ENCODE peak calls at places on chromosomes 2 and 18, in seven cellular contexts. One of them, this sample, is unnamed. For H3K9me3, the result is how much of the 10 kb centered on the place peaks cover.

GRCh38 chr18:10939822-10940221 is 209.5 kb downstream of the PIEZO2 start:
- DNase-seq in body of pancreas: no peak
- DNase-seq in heart left ventricle: no peak
- DNase-seq in sigmoid colon: no peak
- DNase-seq in breast epithelium: no peak
- DNase-seq in effector memory CD4-positive, alpha-beta T cell: no peak
- DNase-seq in A549: no peak
- DNase-seq in this sample: no peak

GRCh38 chr2:8380026-8380425 is 301.8 kb upstream of the ID2 start:
- DNase-seq in breast epithelium: no peak
- DNase-seq in effector memory CD4-positive, alpha-beta T cell: no peak
- DNase-seq in body of pancreas: peak
- DNase-seq in heart left ventricle: peak
- DNase-seq in sigmoid colon: no peak
- DNase-seq in A549: no peak
- DNase-seq in this sample: no peak

GRCh38 chr2:199982444-199982843 is 27.1 kb downstream of the MAIP1 start:
- DNase-seq in breast epithelium: no peak
- DNase-seq in effector memory CD4-positive, alpha-beta T cell: no peak
- DNase-seq in A549: no peak
- DNase-seq in body of pancreas: no peak
- DNase-seq in sigmoid colon: no peak
- DNase-seq in heart left ventricle: no peak
- DNase-seq in this sample: no peak

GRCh38 chr18:55781481-55781957 is 193.5 kb upstream of the TCF4 start:
- DNase-seq in sigmoid colon: no peak
- DNase-seq in body of pancreas: peak
- DNase-seq in effector memory CD4-positive, alpha-beta T cell: no peak
- DNase-seq in breast epithelium: no peak
- DNase-seq in A549: peak
- DNase-seq in heart left ventricle: peak
- DNase-seq in this sample: peak

GRCh38 chr18:40962784-40963183 is 992.2 kb upstream of the PIK3C3 start:
- DNase-seq in heart left ventricle: no peak
- DNase-seq in A549: no peak
- DNase-seq in body of pancreas: no peak
- DNase-seq in breast epithelium: no peak
- DNase-seq in sigmoid colon: no peak
- DNase-seq in effector memory CD4-positive, alpha-beta T cell: no peak
- DNase-seq in this sample: no peak

GRCh38 chr2:225472161-225472560 is 72.7 kb downstream of the NYAP2 start:
- DNase-seq in A549: peak
- DNase-seq in heart left ventricle: no peak
- DNase-seq in effector memory CD4-positive, alpha-beta T cell: no peak
- DNase-seq in breast epithelium: no peak
- DNase-seq in sigmoid colon: no peak
- DNase-seq in body of pancreas: no peak
- DNase-seq in this sample: no peak

GRCh38 chr2:16148632-16149348 is 208.4 kb downstream of the MYCN start:
- DNase-seq in breast epithelium: no peak
- DNase-seq in effector memory CD4-positive, alpha-beta T cell: no peak
- DNase-seq in body of pancreas: no peak
- DNase-seq in A549: no peak
- DNase-seq in heart left ventricle: no peak
- DNase-seq in sigmoid colon: no peak
- DNase-seq in this sample: no peak

GRCh38 chr2:209642146-209642815 is 129.4 kb upstream of the UNC80 start:
- DNase-seq in body of pancreas: no peak
- DNase-seq in heart left ventricle: no peak
- DNase-seq in effector memory CD4-positive, alpha-beta T cell: no peak
- DNase-seq in A549: no peak
- DNase-seq in breast epithelium: no peak
- DNase-seq in sigmoid colon: no peak
- DNase-seq in this sample: no peak

GRCh38 chr18:23994361-23994902 is 20.1 kb upstream of the TTC39C start:
- DNase-seq in breast epithelium: peak
- DNase-seq in sigmoid colon: peak
- DNase-seq in A549: peak
- DNase-seq in body of pancreas: peak
- DNase-seq in heart left ventricle: no peak
- DNase-seq in effector memory CD4-positive, alpha-beta T cell: peak
- DNase-seq in this sample: peak

GRCh38 chr2:15685143-15685542 is 93.5 kb downstream of the DDX1 start:
- DNase-seq in A549: no peak
- DNase-seq in breast epithelium: no peak
- DNase-seq in effector memory CD4-positive, alpha-beta T cell: no peak
- DNase-seq in sigmoid colon: no peak
- DNase-seq in heart left ventricle: no peak
- DNase-seq in body of pancreas: no peak
- DNase-seq in this sample: no peak

GRCh38 chr2:215888680-215889079 is 124.7 kb downstream of the MREG start:
- DNase-seq in effector memory CD4-positive, alpha-beta T cell: no peak
- DNase-seq in breast epithelium: no peak
- DNase-seq in body of pancreas: no peak
- DNase-seq in A549: no peak
- DNase-seq in heart left ventricle: no peak
- DNase-seq in sigmoid colon: no peak
- DNase-seq in this sample: no peak

GRCh38 chr18:23232331-23232730 is 97.0 kb downstream of the CABLES1 start:
- DNase-seq in heart left ventricle: no peak
- DNase-seq in breast epithelium: no peak
- DNase-seq in effector memory CD4-positive, alpha-beta T cell: no peak
- DNase-seq in body of pancreas: no peak
- DNase-seq in sigmoid colon: no peak
- DNase-seq in A549: no peak
- DNase-seq in this sample: no peak

GRCh38 chr18:40215981-40216380 is 1739.1 kb upstream of the PIK3C3 start:
- DNase-seq in breast epithelium: no peak
- DNase-seq in sigmoid colon: no peak
- DNase-seq in heart left ventricle: no peak
- DNase-seq in A549: peak
- DNase-seq in effector memory CD4-positive, alpha-beta T cell: no peak
- DNase-seq in body of pancreas: no peak
- DNase-seq in this sample: no peak

GRCh38 chr2:181957668-181958067 is 28.0 kb upstream of the PPP1R1C start:
- DNase-seq in heart left ventricle: no peak
- DNase-seq in effector memory CD4-positive, alpha-beta T cell: no peak
- DNase-seq in body of pancreas: no peak
- DNase-seq in breast epithelium: no peak
- DNase-seq in A549: peak
- DNase-seq in sigmoid colon: no peak
- DNase-seq in this sample: no peak

GRCh38 chr2:231385429-231385828 is 10.1 kb upstream of the B3GNT7 start:
- DNase-seq in body of pancreas: no peak
- DNase-seq in heart left ventricle: no peak
- DNase-seq in effector memory CD4-positive, alpha-beta T cell: no peak
- DNase-seq in A549: no peak
- DNase-seq in breast epithelium: no peak
- DNase-seq in sigmoid colon: no peak
- DNase-seq in this sample: no peak

GRCh38 chr2:231387904-231388724 is 7.4 kb upstream of the B3GNT7 start:
- DNase-seq in body of pancreas: no peak
- DNase-seq in breast epithelium: peak
- DNase-seq in heart left ventricle: peak
- DNase-seq in sigmoid colon: peak
- DNase-seq in effector memory CD4-positive, alpha-beta T cell: no peak
- DNase-seq in A549: no peak
- DNase-seq in this sample: peak

GRCh38 chr2:231388725-231389346 is 6.7 kb upstream of the B3GNT7 start:
- DNase-seq in body of pancreas: no peak
- DNase-seq in A549: no peak
- DNase-seq in effector memory CD4-positive, alpha-beta T cell: no peak
- DNase-seq in heart left ventricle: no peak
- DNase-seq in breast epithelium: no peak
- DNase-seq in sigmoid colon: no peak
- DNase-seq in this sample: no peak

GRCh38 chr2:231384970-231385369 is 10.5 kb upstream of the B3GNT7 start:
- DNase-seq in effector memory CD4-positive, alpha-beta T cell: no peak
- DNase-seq in heart left ventricle: no peak
- DNase-seq in sigmoid colon: no peak
- DNase-seq in A549: no peak
- DNase-seq in body of pancreas: no peak
- DNase-seq in breast epithelium: no peak
- DNase-seq in this sample: no peak

DNA sequence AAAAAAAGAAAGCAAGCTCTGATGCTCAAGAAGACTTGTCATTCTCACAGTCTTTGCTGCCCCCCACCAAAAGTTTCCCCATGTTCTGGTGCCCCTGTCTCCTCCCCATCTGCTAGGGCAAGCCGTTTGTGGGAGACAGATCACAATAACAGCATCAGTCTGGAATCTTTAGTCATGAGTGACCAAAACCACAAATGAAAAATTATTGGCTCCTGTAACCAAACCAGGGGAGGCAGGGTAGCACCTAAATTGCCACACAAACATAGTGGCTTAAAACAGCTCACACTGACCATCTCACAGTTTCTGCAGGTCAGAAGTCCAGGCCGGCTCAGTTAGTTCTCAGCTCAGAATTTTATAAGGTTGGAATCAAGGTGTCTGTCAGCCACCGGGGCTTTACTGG is 9.1 kb upstream of the B3GNT7 start:
- DNase-seq in A549: no peak
- DNase-seq in breast epithelium: no peak
- DNase-seq in heart left ventricle: no peak
- DNase-seq in effector memory CD4-positive, alpha-beta T cell: no peak
- DNase-seq in body of pancreas: no peak
- DNase-seq in sigmoid colon: no peak
- DNase-seq in this sample: no peak
- H3K27ac ChIP-seq in A549: no peak
- H3K27ac ChIP-seq in breast epithelium: no peak
- H3K27ac ChIP-seq in heart left ventricle: no peak
- H3K27ac ChIP-seq in effector memory CD4-positive, alpha-beta T cell: no peak
- H3K27ac ChIP-seq in body of pancreas: no peak
- H3K27ac ChIP-seq in sigmoid colon: no peak
- H3K27ac ChIP-seq in this sample: no peak

GRCh38 chr18:35252466-35252865 is 11.6 kb downstream of the ZNF397 start:
- DNase-seq in sigmoid colon: no peak
- DNase-seq in body of pancreas: no peak
- DNase-seq in breast epithelium: no peak
- DNase-seq in A549: no peak
- DNase-seq in effector memory CD4-positive, alpha-beta T cell: no peak
- DNase-seq in heart left ventricle: no peak
- DNase-seq in this sample: no peak
- H3K9me3 ChIP-seq in sigmoid colon: under half
- H3K9me3 ChIP-seq in body of pancreas: under half
- H3K9me3 ChIP-seq in breast epithelium: under half
- H3K9me3 ChIP-seq in A549: half or more
- H3K9me3 ChIP-seq in effector memory CD4-positive, alpha-beta T cell: under half
- H3K9me3 ChIP-seq in heart left ventricle: under half
- H3K9me3 ChIP-seq in this sample: under half

GRCh38 chr2:19685713-19686112 is 216.1 kb downstream of the TTC32 start:
- DNase-seq in body of pancreas: no peak
- DNase-seq in A549: no peak
- DNase-seq in breast epithelium: no peak
- DNase-seq in effector memory CD4-positive, alpha-beta T cell: no peak
- DNase-seq in sigmoid colon: no peak
- DNase-seq in heart left ventricle: no peak
- DNase-seq in this sample: no peak

GRCh38 chr2:19686439-19686838 is 215.3 kb downstream of the TTC32 start:
- DNase-seq in breast epithelium: no peak
- DNase-seq in A549: no peak
- DNase-seq in body of pancreas: no peak
- DNase-seq in sigmoid colon: no peak
- DNase-seq in heart left ventricle: no peak
- DNase-seq in effector memory CD4-positive, alpha-beta T cell: no peak
- DNase-seq in this sample: no peak

GRCh38 chr2:19689769-19690168 is 212.0 kb downstream of the TTC32 start:
- DNase-seq in A549: no peak
- DNase-seq in breast epithelium: no peak
- DNase-seq in sigmoid colon: no peak
- DNase-seq in heart left ventricle: no peak
- DNase-seq in body of pancreas: no peak
- DNase-seq in effector memory CD4-positive, alpha-beta T cell: no peak
- DNase-seq in this sample: no peak

GRCh38 chr2:19688059-19688458 is 213.7 kb downstream of the TTC32 start:
- DNase-seq in A549: no peak
- DNase-seq in body of pancreas: no peak
- DNase-seq in heart left ventricle: peak
- DNase-seq in sigmoid colon: no peak
- DNase-seq in effector memory CD4-positive, alpha-beta T cell: no peak
- DNase-seq in breast epithelium: no peak
- DNase-seq in this sample: peak

DNA sequence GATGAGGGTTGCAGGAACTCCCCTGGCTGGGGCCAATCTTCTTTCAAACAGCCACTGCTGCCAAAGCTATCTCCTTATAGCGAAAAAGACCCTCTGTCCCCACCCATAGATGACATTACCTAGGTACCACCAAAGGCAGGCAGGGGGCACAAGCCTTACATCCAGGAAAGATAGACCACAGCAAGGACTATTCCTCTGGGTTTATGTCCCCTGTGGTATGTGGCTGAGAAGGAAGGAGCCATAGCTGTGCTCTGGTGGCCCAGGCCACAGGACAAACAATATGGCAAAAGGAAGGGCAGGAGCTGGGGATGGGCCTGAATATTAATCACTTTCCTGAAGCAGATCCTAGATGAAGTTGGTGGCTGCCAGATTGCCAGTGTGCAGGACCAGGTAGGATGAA is 214.5 kb downstream of the TTC32 start:
- DNase-seq in body of pancreas: no peak
- DNase-seq in effector memory CD4-positive, alpha-beta T cell: no peak
- DNase-seq in sigmoid colon: no peak
- DNase-seq in A549: no peak
- DNase-seq in heart left ventricle: no peak
- DNase-seq in breast epithelium: no peak
- DNase-seq in this sample: no peak
- H3K27ac ChIP-seq in body of pancreas: no peak
- H3K27ac ChIP-seq in effector memory CD4-positive, alpha-beta T cell: no peak
- H3K27ac ChIP-seq in sigmoid colon: no peak
- H3K27ac ChIP-seq in A549: no peak
- H3K27ac ChIP-seq in heart left ventricle: no peak
- H3K27ac ChIP-seq in breast epithelium: no peak
- H3K27ac ChIP-seq in this sample: no peak

GRCh38 chr2:77831068-77831467 is 308.9 kb upstream of the LRRTM4 start:
- DNase-seq in effector memory CD4-positive, alpha-beta T cell: no peak
- DNase-seq in breast epithelium: no peak
- DNase-seq in sigmoid colon: no peak
- DNase-seq in A549: no peak
- DNase-seq in body of pancreas: no peak
- DNase-seq in heart left ventricle: no peak
- DNase-seq in this sample: no peak

GRCh38 chr2:77839102-77839501 is 316.9 kb upstream of the LRRTM4 start:
- DNase-seq in body of pancreas: no peak
- DNase-seq in effector memory CD4-positive, alpha-beta T cell: no peak
- DNase-seq in breast epithelium: no peak
- DNase-seq in sigmoid colon: no peak
- DNase-seq in heart left ventricle: no peak
- DNase-seq in A549: no peak
- DNase-seq in this sample: no peak

GRCh38 chr2:77831471-77831870 is 309.3 kb upstream of the LRRTM4 start:
- DNase-seq in sigmoid colon: no peak
- DNase-seq in effector memory CD4-positive, alpha-beta T cell: no peak
- DNase-seq in breast epithelium: no peak
- DNase-seq in heart left ventricle: no peak
- DNase-seq in body of pancreas: no peak
- DNase-seq in A549: no peak
- DNase-seq in this sample: no peak

GRCh38 chr2:77831878-77832277 is 309.7 kb upstream of the LRRTM4 start:
- DNase-seq in breast epithelium: no peak
- DNase-seq in heart left ventricle: no peak
- DNase-seq in effector memory CD4-positive, alpha-beta T cell: no peak
- DNase-seq in A549: no peak
- DNase-seq in sigmoid colon: no peak
- DNase-seq in body of pancreas: no peak
- DNase-seq in this sample: no peak

GRCh38 chr2:77834360-77835002 is 312.3 kb upstream of the LRRTM4 start:
- DNase-seq in body of pancreas: no peak
- DNase-seq in breast epithelium: no peak
- DNase-seq in sigmoid colon: no peak
- DNase-seq in effector memory CD4-positive, alpha-beta T cell: no peak
- DNase-seq in A549: no peak
- DNase-seq in heart left ventricle: no peak
- DNase-seq in this sample: no peak
- H3K9me3 ChIP-seq in body of pancreas: under half
- H3K9me3 ChIP-seq in breast epithelium: under half
- H3K9me3 ChIP-seq in sigmoid colon: under half
- H3K9me3 ChIP-seq in effector memory CD4-positive, alpha-beta T cell: under half
- H3K9me3 ChIP-seq in A549: under half
- H3K9me3 ChIP-seq in heart left ventricle: under half
- H3K9me3 ChIP-seq in this sample: under half